ENCODE peak calls at places on chromosomes 13 and 19, in eight cellular contexts. One of them, this sample, is unnamed.

GRCh38 chr13:31674056-31674455 is 65.3 kb upstream of the RXFP2 start:
- DNase-seq in neural crest cell: no peak
- DNase-seq in T-cell: no peak
- DNase-seq in C1 segment of cervical spinal cord: no peak
- DNase-seq in A172: no peak
- DNase-seq in DMS153: no peak
- DNase-seq in dorsolateral prefrontal cortex: no peak
- DNase-seq in iPS DF 6.9: no peak
- DNase-seq in this sample: no peak

GRCh38 chr19:30036154-30037129 is 94.4 kb downstream of the URI1 start:
- DNase-seq in neural crest cell: no peak
- DNase-seq in T-cell: no peak
- DNase-seq in C1 segment of cervical spinal cord: no peak
- DNase-seq in A172: no peak
- DNase-seq in DMS153: no peak
- DNase-seq in dorsolateral prefrontal cortex: no peak
- DNase-seq in iPS DF 6.9: no peak
- DNase-seq in this sample: no peak

GRCh38 chr13:32537580-32538233 is 888 bp downstream of the N4BP2L2 start:
- DNase-seq in neural crest cell: peak
- DNase-seq in T-cell: peak
- DNase-seq in C1 segment of cervical spinal cord: no peak
- DNase-seq in A172: no peak
- DNase-seq in DMS153: no peak
- DNase-seq in dorsolateral prefrontal cortex: no peak
- DNase-seq in iPS DF 6.9: no peak
- DNase-seq in this sample: no peak

GRCh38 chr19:16778796-16779411 is 50.3 kb upstream of the SIN3B start:
- DNase-seq in neural crest cell: peak
- DNase-seq in T-cell: peak
- DNase-seq in C1 segment of cervical spinal cord: no peak
- DNase-seq in A172: peak
- DNase-seq in DMS153: no peak
- DNase-seq in dorsolateral prefrontal cortex: no peak
- DNase-seq in iPS DF 6.9: peak
- DNase-seq in this sample: peak

GRCh38 chr13:30091035-30091434 is 216.3 kb downstream of the KATNAL1 start:
- DNase-seq in neural crest cell: no peak
- DNase-seq in T-cell: no peak
- DNase-seq in C1 segment of cervical spinal cord: no peak
- DNase-seq in A172: no peak
- DNase-seq in DMS153: no peak
- DNase-seq in dorsolateral prefrontal cortex: no peak
- DNase-seq in iPS DF 6.9: no peak
- DNase-seq in this sample: no peak

GRCh38 chr19:35013047-35013819 is 13.1 kb downstream of the GRAMD1A start:
- DNase-seq in neural crest cell: peak
- DNase-seq in T-cell: peak
- DNase-seq in C1 segment of cervical spinal cord: no peak
- DNase-seq in A172: peak
- DNase-seq in DMS153: no peak
- DNase-seq in dorsolateral prefrontal cortex: peak
- DNase-seq in iPS DF 6.9: no peak
- DNase-seq in this sample: peak

GRCh38 chr13:101398920-101399319 is 17.4 kb downstream of the NALCN start:
- DNase-seq in neural crest cell: no peak
- DNase-seq in T-cell: no peak
- DNase-seq in C1 segment of cervical spinal cord: no peak
- DNase-seq in A172: peak
- DNase-seq in DMS153: no peak
- DNase-seq in dorsolateral prefrontal cortex: no peak
- DNase-seq in iPS DF 6.9: no peak
- DNase-seq in this sample: no peak

GRCh38 chr19:58361900-58362271 is 665 bp downstream of the ZNF497 start:
- DNase-seq in neural crest cell: no peak
- DNase-seq in T-cell: peak
- DNase-seq in C1 segment of cervical spinal cord: no peak
- DNase-seq in A172: no peak
- DNase-seq in DMS153: no peak
- DNase-seq in dorsolateral prefrontal cortex: no peak
- DNase-seq in iPS DF 6.9: no peak
- DNase-seq in this sample: no peak

GRCh38 chr19:44176590-44176989 is 11.7 kb downstream of the ZNF226 start:
- DNase-seq in neural crest cell: no peak
- DNase-seq in T-cell: no peak
- DNase-seq in C1 segment of cervical spinal cord: no peak
- DNase-seq in A172: no peak
- DNase-seq in DMS153: no peak
- DNase-seq in dorsolateral prefrontal cortex: no peak
- DNase-seq in iPS DF 6.9: no peak
- DNase-seq in this sample: no peak

GRCh38 chr13:99993660-99994455 is 12.3 kb downstream of the ZIC2 start:
- DNase-seq in neural crest cell: no peak
- DNase-seq in T-cell: no peak
- DNase-seq in C1 segment of cervical spinal cord: no peak
- DNase-seq in A172: no peak
- DNase-seq in DMS153: no peak
- DNase-seq in dorsolateral prefrontal cortex: no peak
- DNase-seq in iPS DF 6.9: no peak
- DNase-seq in this sample: no peak

GRCh38 chr19:38034153-38034835 is 127.3 kb downstream of the SIPA1L3 start:
- DNase-seq in neural crest cell: no peak
- DNase-seq in T-cell: no peak
- DNase-seq in C1 segment of cervical spinal cord: no peak
- DNase-seq in A172: peak
- DNase-seq in DMS153: no peak
- DNase-seq in dorsolateral prefrontal cortex: no peak
- DNase-seq in iPS DF 6.9: no peak
- DNase-seq in this sample: no peak

GRCh38 chr13:36965767-36966166 is 33.4 kb downstream of the ALG5 start:
- DNase-seq in neural crest cell: no peak
- DNase-seq in T-cell: no peak
- DNase-seq in C1 segment of cervical spinal cord: no peak
- DNase-seq in A172: peak
- DNase-seq in DMS153: no peak
- DNase-seq in dorsolateral prefrontal cortex: no peak
- DNase-seq in iPS DF 6.9: no peak
- DNase-seq in this sample: no peak

GRCh38 chr13:113495494-113496251 is 5.2 kb upstream of the DCUN1D2 start:
- DNase-seq in neural crest cell: no peak
- DNase-seq in T-cell: no peak
- DNase-seq in C1 segment of cervical spinal cord: no peak
- DNase-seq in A172: peak
- DNase-seq in DMS153: no peak
- DNase-seq in dorsolateral prefrontal cortex: no peak
- DNase-seq in iPS DF 6.9: peak
- DNase-seq in this sample: no peak

GRCh38 chr13:30690282-30691188 is 44.8 kb upstream of the ALOX5AP start:
- DNase-seq in neural crest cell: no peak
- DNase-seq in T-cell: no peak
- DNase-seq in C1 segment of cervical spinal cord: no peak
- DNase-seq in A172: peak
- DNase-seq in DMS153: peak
- DNase-seq in dorsolateral prefrontal cortex: no peak
- DNase-seq in iPS DF 6.9: no peak
- DNase-seq in this sample: peak

GRCh38 chr19:9709305-9709704 is 34.4 kb upstream of the ZNF562 start:
- DNase-seq in neural crest cell: no peak
- DNase-seq in T-cell: no peak
- DNase-seq in C1 segment of cervical spinal cord: no peak
- DNase-seq in A172: no peak
- DNase-seq in DMS153: no peak
- DNase-seq in dorsolateral prefrontal cortex: no peak
- DNase-seq in iPS DF 6.9: no peak
- DNase-seq in this sample: no peak

GRCh38 chr19:1910169-1910568 is 5.0 kb downstream of the ADAT3 start:
- DNase-seq in neural crest cell: no peak
- DNase-seq in T-cell: no peak
- DNase-seq in C1 segment of cervical spinal cord: peak
- DNase-seq in A172: no peak
- DNase-seq in DMS153: no peak
- DNase-seq in dorsolateral prefrontal cortex: no peak
- DNase-seq in iPS DF 6.9: no peak
- DNase-seq in this sample: no peak